ENCODE peak calls at places on chromosomes 3 and 15, in eight cellular contexts. W is neural crest cell, V is GM10248, D is cardiac muscle cell, Q is transverse colon, X is natural killer cell, Y is AG10803, J is fibroblast of lung. M is an unnamed sample.

GRCh38 chr3:67564973-67565372 is 89.4 kb downstream of the SUCLG2 start:
- DNase-seq in W (no peak), V (no peak), D (no peak), Q (no peak), X (no peak), Y (no peak), J (no peak), M (no peak)

GRCh38 chr3:132285620-132285945 is 31.6 kb upstream of the ACP3 start:
- DNase-seq in W (no peak), V (no peak), D (peak; percentile 79), Q (no peak), X (no peak), Y (no peak), J (peak; percentile 50), M (no peak)

GRCh38 chr3:33915796-33916589 is 117.6 kb downstream of the PDCD6IP start:
- DNase-seq in W (no peak), V (peak; percentile 28), D (peak; percentile 55), Q (no peak), X (peak; percentile 25), Y (no peak), J (peak; percentile 51), M (no peak)

GRCh38 chr15:44370830-44371229 is 56.6 kb upstream of the CTDSPL2 start:
- DNase-seq in W (no peak), V (peak; percentile 38), D (no peak), Q (no peak), X (no peak), Y (no peak), J (no peak), M (no peak)

GRCh38 chr3:54309601-54310000 is 187.2 kb downstream of the CACNA2D3 start:
- DNase-seq in W (no peak), V (no peak), D (no peak), Q (no peak), X (no peak), Y (no peak), J (no peak), M (no peak)

GRCh38 chr15:65869954-65870871 is 922 bp downstream of the RAB11A start:
- DNase-seq in W (peak; percentile 53), V (no peak), D (peak; percentile 44), Q (peak; percentile 75), X (no peak), Y (peak; percentile 24), J (peak; percentile 28), M (no peak)

GRCh38 chr15:95302206-95302605 is 1028.3 kb upstream of the NR2F2 start:
- DNase-seq in W (no peak), V (no peak), D (no peak), Q (no peak), X (no peak), Y (peak; percentile 17), J (no peak), M (no peak)

GRCh38 chr3:48974076-48974864 is 15.8 kb upstream of the P4HTM start:
- DNase-seq in W (no peak), V (no peak), D (no peak), Q (no peak), X (no peak), Y (no peak), J (no peak), M (no peak)

GRCh38 chr3:175193815-175194518 is 334.8 kb downstream of the NAALADL2 start:
- DNase-seq in W (no peak), V (peak; percentile 11), D (no peak), Q (no peak), X (no peak), Y (peak; percentile 37), J (peak; percentile 16), M (no peak)

GRCh38 chr3:34998905-34999304 is 640.4 kb upstream of the ARPP21 start:
- DNase-seq in W (no peak), V (no peak), D (no peak), Q (no peak), X (no peak), Y (no peak), J (no peak), M (no peak)

GRCh38 chr3:72068621-72069020 is 283.7 kb upstream of the PROK2 start:
- DNase-seq in W (no peak), V (no peak), D (no peak), Q (no peak), X (no peak), Y (peak; percentile 23), J (peak; percentile 54), M (no peak)

GRCh38 chr3:11556851-11557644 is 86.7 kb downstream of the VGLL4 start:
- DNase-seq in W (no peak), V (no peak), D (no peak), Q (no peak), X (no peak), Y (peak; percentile 83), J (peak; percentile 80), M (no peak)

GRCh38 chr15:73005450-73005849 is 46.8 kb upstream of the NEO1 start:
- DNase-seq in W (no peak), V (no peak), D (no peak), Q (no peak), X (no peak), Y (no peak), J (no peak), M (no peak)

GRCh38 chr3:127831723-127832172 is 9.4 kb upstream of the MGLL start:
- DNase-seq in W (peak; percentile 31), V (no peak), D (peak; percentile 63), Q (peak; percentile 74), X (peak; percentile 27), Y (peak; percentile 49), J (peak; percentile 70), M (no peak)

GRCh38 chr3:108391917-108392585 is 95.7 kb downstream of the HHLA2 start:
- DNase-seq in W (no peak), V (no peak), D (no peak), Q (no peak), X (no peak), Y (peak; percentile 42), J (peak; percentile 55), M (no peak)

GRCh38 chr3:157530637-157531300 is 27.6 kb upstream of the VEPH1 start:
- DNase-seq in W (no peak), V (no peak), D (no peak), Q (no peak), X (no peak), Y (peak; percentile 33), J (peak; percentile 34), M (no peak)

GRCh38 chr3:178415384-178415783 is 120.9 kb upstream of the KCNMB2 start:
- DNase-seq in W (no peak), V (no peak), D (no peak), Q (no peak), X (no peak), Y (no peak), J (no peak), M (no peak)

GRCh38 chr15:31486506-31486905 is 159.9 kb downstream of the KLF13 start:
- DNase-seq in W (no peak), V (no peak), D (no peak), Q (no peak), X (no peak), Y (no peak), J (no peak), M (no peak)

GRCh38 chr15:31486906-31487695 is 160.5 kb downstream of the KLF13 start:
- DNase-seq in W (no peak), V (no peak), D (no peak), Q (no peak), X (no peak), Y (no peak), J (no peak), M (no peak)

GRCh38 chr15:31489281-31489680 is 162.6 kb downstream of the KLF13 start:
- DNase-seq in W (no peak), V (no peak), D (no peak), Q (no peak), X (no peak), Y (no peak), J (no peak), M (no peak)

GRCh38 chr15:31488437-31489204 is 162.0 kb downstream of the KLF13 start:
- DNase-seq in W (peak; percentile 39), V (peak; percentile 81), D (peak; percentile 79), Q (peak; percentile 75), X (peak; percentile 30), Y (peak; percentile 90), J (peak; percentile 95), M (no peak)

DNA sequence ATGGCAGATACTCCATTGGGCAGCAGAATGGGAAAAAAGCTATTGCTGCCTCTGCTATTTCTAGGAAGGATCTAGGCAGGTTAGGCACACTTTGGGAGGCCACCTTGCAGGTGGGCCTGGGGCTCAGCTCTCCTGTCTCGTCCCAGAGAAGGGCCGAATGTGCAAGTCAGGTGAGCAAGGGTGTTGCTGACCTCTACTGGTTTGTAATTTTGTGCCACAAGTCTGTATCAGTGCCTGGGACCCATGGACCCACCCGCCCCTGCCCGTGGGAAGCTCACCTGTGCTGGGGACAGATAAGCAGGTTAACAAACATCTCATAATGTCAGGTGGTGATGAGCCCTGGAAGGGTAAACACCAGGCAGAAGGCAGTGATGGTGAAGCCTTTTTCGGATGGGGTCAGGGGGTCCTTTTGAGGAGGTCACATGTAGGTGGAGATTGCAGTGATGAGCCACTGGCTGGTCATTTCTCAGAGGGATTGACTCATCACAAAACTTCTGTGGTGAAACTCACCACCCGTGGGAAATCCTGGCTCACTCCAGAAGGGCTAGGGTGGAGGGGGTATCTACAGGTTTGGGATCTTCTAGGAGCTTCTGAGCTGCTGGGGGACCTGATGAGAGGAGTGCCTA is 161.3 kb downstream of the KLF13 start:
- DNase-seq in W (no peak), V (peak; percentile 60), D (no peak), Q (no peak), X (no peak), Y (peak; percentile 66), J (peak; percentile 37), M (no peak)
- TF ChIP-seq CTCF in W (no peak), V (peak; percentile 28), D (no peak), Q (no peak), X (no peak), Y (no peak), J (no peak), M (peak; percentile 8)

GRCh38 chr3:23810342-23811116 is 4.8 kb downstream of the UBE2E1 start:
- DNase-seq in W (peak; percentile 49), V (peak; percentile 66), D (peak; percentile 66), Q (peak; percentile 66), X (peak; percentile 45), Y (peak; percentile 13), J (peak; percentile 37), M (no peak)
- TF ChIP-seq CTCF in W (peak; percentile 39), V (peak; percentile 32), D (peak; percentile 22), Q (no peak), X (no peak), Y (no peak), J (no peak), M (no peak)

GRCh38 chr3:155701882-155702465 is 42.9 kb downstream of the PLCH1 start:
- DNase-seq in W (no peak), V (peak; percentile 31), D (peak; percentile 77), Q (no peak), X (no peak), Y (peak; percentile 67), J (peak; percentile 73), M (no peak)
- TF ChIP-seq CTCF in W (peak; percentile 87), V (peak; percentile 61), D (peak; percentile 57), Q (peak; percentile 68), X (peak; percentile 77), Y (peak; percentile 71), J (peak; percentile 50), M (peak; percentile 58)

DNA sequence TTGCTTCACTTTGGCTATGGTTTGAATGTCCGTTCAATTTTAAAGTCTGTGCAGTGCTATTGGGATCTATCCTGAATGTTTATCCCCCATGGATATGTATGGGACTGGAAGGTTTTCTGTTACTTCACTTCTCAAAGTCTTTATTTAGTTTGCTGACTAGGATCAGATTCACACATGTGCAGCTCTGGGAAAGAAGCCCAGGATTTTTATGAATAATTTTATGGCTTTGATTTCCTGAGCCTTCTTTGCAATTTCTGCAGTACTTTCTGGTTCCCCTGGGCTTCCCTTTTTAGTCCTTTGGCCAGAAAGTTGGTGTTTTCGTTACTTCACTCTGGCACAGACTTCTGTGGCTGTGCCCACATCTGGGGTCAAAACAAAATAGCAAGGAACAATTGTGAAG is 721.0 kb downstream of the OTOL1 start:
- DNase-seq in W (no peak), V (no peak), D (no peak), Q (no peak), X (no peak), Y (peak; percentile 66), J (peak; percentile 70), M (no peak)
- TF ChIP-seq CTCF in W (no peak), V (no peak), D (no peak), Q (no peak), X (no peak), Y (peak; percentile 7), J (no peak), M (no peak)